ENCODE peak calls at places on chromosomes 6 and 20, in ten cellular contexts. U is GM04504; K is NCI-H774; X is adipocyte; C is substantia nigra; Q is HL-60; G is heart left ventricle; F is stimulated activated CD8-positive, alpha-beta memory T cell treated with anti-CD3 and anti-CD28 coated beads, Interleukin-4, amount 100 ng/mL, for 24 hours; Y is islet precursor cell; N is anterior cingulate cortex. H is an unnamed sample.

GRCh38 chr20:20491110-20491783 is 123.3 kb downstream of the INSM1 start:
- DNase-seq in X (peak; percentile 51), C (no peak), G (no peak), U (peak; percentile 4), Q (no peak), K (no peak), Y (no peak), F (no peak), N (no peak), H (no peak)

GRCh38 chr20:58160451-58161051 is 67.9 kb downstream of the ANKRD60 start:
- DNase-seq in G (no peak), N (no peak), Q (no peak), C (no peak), U (peak; percentile 32), F (no peak), Y (no peak), K (no peak), X (peak; percentile 55), H (no peak)

GRCh38 chr6:161618816-161619454 is 345.1 kb upstream of the AGPAT4 start:
- DNase-seq in C (peak; percentile 74), F (no peak), Y (peak; percentile 76), K (peak; percentile 5), N (peak; percentile 38), G (no peak), Q (no peak), U (peak; percentile 58), X (peak; percentile 48), H (no peak)

GRCh38 chr6:35177139-35177538 is 36.0 kb upstream of the TCP11 start:
- DNase-seq in F (no peak), K (no peak), Q (no peak), N (no peak), X (no peak), C (no peak), G (no peak), U (no peak), Y (peak; percentile 31), H (no peak)

GRCh38 chr6:4936681-4937041 is 67.2 kb downstream of the RPP40 start:
- DNase-seq in U (no peak), F (no peak), K (peak; percentile 54), X (peak; percentile 72), Y (no peak), N (no peak), C (no peak), Q (peak; percentile 30), G (no peak), H (no peak)

GRCh38 chr6:142802124-142802523 is 142.9 kb downstream of the HIVEP2 start:
- DNase-seq in K (no peak), Q (peak; percentile 23), N (no peak), G (no peak), X (peak; percentile 85), C (no peak), Y (peak; percentile 88), U (peak; percentile 96), F (no peak), H (no peak)

GRCh38 chr6:155245871-155246270 is 17.9 kb upstream of the CLDN20 start:
- DNase-seq in G (no peak), C (no peak), X (peak; percentile 37), Y (no peak), N (no peak), Q (no peak), K (no peak), U (no peak), F (no peak), H (no peak)

GRCh38 chr6:166757226-166758135 is 130.4 kb upstream of the RPS6KA2 start:
- DNase-seq in G (no peak), C (no peak), N (no peak), K (no peak), Y (peak; percentile 70), U (peak; percentile 10), X (peak; percentile 62), F (no peak), Q (no peak), H (no peak)

GRCh38 chr20:1094706-1095220 is 23.6 kb upstream of the PSMF1 start:
- DNase-seq in U (peak; percentile 47), Q (no peak), C (no peak), N (no peak), G (no peak), F (no peak), Y (no peak), K (no peak), X (peak; percentile 56), H (no peak)

GRCh38 chr20:47652794-47653193 is 132.5 kb downstream of the SULF2 start:
- DNase-seq in Y (no peak), F (no peak), Q (no peak), G (no peak), N (no peak), U (no peak), C (no peak), X (no peak), K (no peak), H (no peak)

GRCh38 chr6:170178561-170179477 is 112.1 kb downstream of the DLL1 start:
- DNase-seq in X (peak; percentile 64), N (no peak), Q (no peak), K (peak; percentile 99), F (no peak), Y (peak; percentile 46), U (peak; percentile 23), C (no peak), G (no peak), H (peak; percentile 17)

GRCh38 chr6:16414205-16414604 is 175.8 kb downstream of the GMPR start:
- DNase-seq in N (no peak), U (no peak), X (no peak), F (no peak), G (no peak), Y (no peak), C (no peak), K (no peak), Q (no peak), H (no peak)

GRCh38 chr6:40340196-40340595 is 247.0 kb downstream of the LRFN2 start:
- DNase-seq in K (no peak), C (no peak), F (no peak), U (no peak), Y (no peak), N (no peak), X (no peak), G (no peak), Q (no peak), H (no peak)

GRCh38 chr6:5667737-5668136 is 339.0 kb downstream of the NRN1 start:
- DNase-seq in Y (no peak), N (no peak), Q (no peak), K (no peak), G (no peak), F (no peak), C (no peak), X (no peak), U (no peak), H (no peak)

GRCh38 chr6:35415065-35415880 is 36.9 kb upstream of the FANCE start:
- DNase-seq in N (peak; percentile 72), Q (peak; percentile 48), U (peak; percentile 77), G (peak; percentile 71), X (peak; percentile 90), K (peak; percentile 88), F (no peak), C (peak; percentile 83), Y (peak; percentile 87), H (peak; percentile 66)

GRCh38 chr20:32333181-32333987 is 24.7 kb upstream of the ASXL1 start:
- DNase-seq in K (no peak), Y (no peak), N (no peak), G (no peak), X (no peak), Q (no peak), U (no peak), F (peak; percentile 29), C (no peak), H (no peak)

GRCh38 chr6:42940493-42941045 is 11.3 kb downstream of the CNPY3 start:
- DNase-seq in F (no peak), Q (no peak), C (no peak), Y (no peak), G (no peak), K (no peak), N (no peak), U (no peak), X (no peak), H (no peak)

GRCh38 chr6:96086745-96087144 is 71.0 kb downstream of the FUT9 start:
- DNase-seq in C (no peak), Y (no peak), N (no peak), K (no peak), G (no peak), X (no peak), U (no peak), F (no peak), Q (no peak), H (no peak)

GRCh38 chr6:151391471-151392428 is at the start of gene ZBTB2:
- DNase-seq in Q (peak; percentile 64), Y (peak; percentile 93), G (peak; percentile 70), C (peak; percentile 58), F (peak; percentile 54), K (peak; percentile 74), X (peak; percentile 85), N (peak; percentile 39), U (no peak), H (peak; percentile 76)

GRCh38 chr6:157669747-157670216 is 153.3 kb upstream of the SNX9 start:
- DNase-seq in N (peak; percentile 44), Q (no peak), Y (peak; percentile 86), F (no peak), G (peak; percentile 80), U (peak; percentile 71), K (no peak), X (peak; percentile 88), C (peak; percentile 65), H (peak; percentile 83)

GRCh38 chr6:45584127-45584526 is 206.4 kb upstream of the SUPT3H start:
- DNase-seq in N (no peak), K (no peak), X (no peak), G (no peak), C (no peak), Y (no peak), Q (no peak), U (no peak), F (no peak), H (no peak)

GRCh38 chr20:48238326-48238725 is 453.0 kb upstream of the SULF2 start:
- DNase-seq in U (peak; percentile 21), X (no peak), F (no peak), C (no peak), K (no peak), Q (no peak), N (no peak), G (no peak), Y (no peak), H (peak; percentile 62)

GRCh38 chr6:4560225-4561077 is 215.8 kb upstream of the CDYL start:
- DNase-seq in N (no peak), U (no peak), F (no peak), Y (peak; percentile 35), K (no peak), G (no peak), Q (peak; percentile 34), C (no peak), X (no peak), H (no peak)

GRCh38 chr6:124590001-124590400 is 372.2 kb upstream of the RNF217 start:
- DNase-seq in F (no peak), K (no peak), Y (peak; percentile 73), X (no peak), U (no peak), C (no peak), G (no peak), Q (no peak), N (no peak), H (no peak)

GRCh38 chr6:43798688-43799444 is 28.9 kb downstream of the VEGFA start:
- DNase-seq in C (no peak), U (peak; percentile 56), G (peak; percentile 75), N (no peak), X (peak; percentile 45), Q (peak; percentile 77), F (no peak), K (no peak), Y (peak; percentile 99), H (peak; percentile 59)

GRCh38 chr20:58374906-58375760 is 13.9 kb upstream of the VAPB start:
- DNase-seq in K (no peak), F (no peak), Q (no peak), X (peak; percentile 73), U (no peak), C (no peak), G (peak; percentile 16), N (no peak), Y (peak; percentile 56), H (no peak)

H was measured in uterus.